ENCODE peak calls at places on chromosomes 1 and 21, in six cellular contexts. One of them, this sample, is unnamed.

GRCh38 chr1:160124709-160125478 is 9.3 kb downstream of the ATP1A2 start:
- DNase-seq in nephron progenitor cell: no peak
- DNase-seq in HCT116: peak; percentile 52
- DNase-seq in memory B cell: no peak
- DNase-seq in NCI-H1092 treated with DMSO at 0.1 percent for 48 hours: no peak
- DNase-seq in endodermal cell: peak; percentile 62
- DNase-seq in this sample: no peak

GRCh38 chr1:41383094-41383852 is 22.0 kb downstream of the FOXO6 start:
- DNase-seq in nephron progenitor cell: peak; percentile 46
- DNase-seq in HCT116: no peak
- DNase-seq in memory B cell: no peak
- DNase-seq in NCI-H1092 treated with DMSO at 0.1 percent for 48 hours: no peak
- DNase-seq in endodermal cell: peak; percentile 68
- DNase-seq in this sample: no peak

GRCh38 chr1:87278791-87279190 is 49.9 kb upstream of the LMO4 start:
- DNase-seq in nephron progenitor cell: no peak
- DNase-seq in HCT116: no peak
- DNase-seq in memory B cell: no peak
- DNase-seq in NCI-H1092 treated with DMSO at 0.1 percent for 48 hours: no peak
- DNase-seq in endodermal cell: no peak
- DNase-seq in this sample: no peak

GRCh38 chr1:28199328-28200233 is 23.1 kb upstream of the PTAFR start:
- DNase-seq in nephron progenitor cell: no peak
- DNase-seq in HCT116: no peak
- DNase-seq in memory B cell: no peak
- DNase-seq in NCI-H1092 treated with DMSO at 0.1 percent for 48 hours: no peak
- DNase-seq in endodermal cell: no peak
- DNase-seq in this sample: no peak

GRCh38 chr1:219362702-219363101 is 189.0 kb downstream of the LYPLAL1 start:
- DNase-seq in nephron progenitor cell: no peak
- DNase-seq in HCT116: no peak
- DNase-seq in memory B cell: no peak
- DNase-seq in NCI-H1092 treated with DMSO at 0.1 percent for 48 hours: no peak
- DNase-seq in endodermal cell: no peak
- DNase-seq in this sample: no peak

GRCh38 chr21:34812510-34813265 is 143.9 kb downstream of the CLIC6 start:
- DNase-seq in nephron progenitor cell: no peak
- DNase-seq in HCT116: no peak
- DNase-seq in memory B cell: no peak
- DNase-seq in NCI-H1092 treated with DMSO at 0.1 percent for 48 hours: peak; percentile 36
- DNase-seq in endodermal cell: no peak
- DNase-seq in this sample: no peak

GRCh38 chr1:93435443-93435842 is 12.5 kb upstream of the FNBP1L start:
- DNase-seq in nephron progenitor cell: no peak
- DNase-seq in HCT116: no peak
- DNase-seq in memory B cell: no peak
- DNase-seq in NCI-H1092 treated with DMSO at 0.1 percent for 48 hours: no peak
- DNase-seq in endodermal cell: no peak
- DNase-seq in this sample: no peak

GRCh38 chr1:218426343-218426657 is 81.2 kb downstream of the TGFB2 start:
- DNase-seq in nephron progenitor cell: no peak
- DNase-seq in HCT116: no peak
- DNase-seq in memory B cell: no peak
- DNase-seq in NCI-H1092 treated with DMSO at 0.1 percent for 48 hours: peak; percentile 22
- DNase-seq in endodermal cell: no peak
- DNase-seq in this sample: no peak

GRCh38 chr1:222523852-222524251 is 24.1 kb downstream of the HHIPL2 start:
- DNase-seq in nephron progenitor cell: no peak
- DNase-seq in HCT116: no peak
- DNase-seq in memory B cell: no peak
- DNase-seq in NCI-H1092 treated with DMSO at 0.1 percent for 48 hours: no peak
- DNase-seq in endodermal cell: no peak
- DNase-seq in this sample: no peak

GRCh38 chr21:45213392-45213791 is 74.3 kb downstream of the POFUT2 start:
- DNase-seq in nephron progenitor cell: no peak
- DNase-seq in HCT116: no peak
- DNase-seq in memory B cell: no peak
- DNase-seq in NCI-H1092 treated with DMSO at 0.1 percent for 48 hours: no peak
- DNase-seq in endodermal cell: no peak
- DNase-seq in this sample: no peak

GRCh38 chr1:112818990-112819689 is 104.0 kb upstream of the PPM1J start:
- DNase-seq in nephron progenitor cell: no peak
- DNase-seq in HCT116: no peak
- DNase-seq in memory B cell: no peak
- DNase-seq in NCI-H1092 treated with DMSO at 0.1 percent for 48 hours: no peak
- DNase-seq in endodermal cell: peak; percentile 70
- DNase-seq in this sample: no peak

GRCh38 chr1:19222979-19223824 is 13.1 kb upstream of the UBR4 start:
- DNase-seq in nephron progenitor cell: no peak
- DNase-seq in HCT116: no peak
- DNase-seq in memory B cell: no peak
- DNase-seq in NCI-H1092 treated with DMSO at 0.1 percent for 48 hours: no peak
- DNase-seq in endodermal cell: no peak
- DNase-seq in this sample: no peak